ENCODE peak calls at places on chromosome 1, in five cellular contexts. U is IMR-90, S is heart left ventricle, E is A549, Y is K562. G is an unnamed sample.

GRCh38 chr1:109900489-109900888 is 10.2 kb upstream of the CSF1 start:
- DNase-seq in U (no peak), S (no peak), E (no peak), Y (no peak), G (no peak)

GRCh38 chr1:19341201-19342076 is 29.3 kb downstream of the SLC66A1 start:
- DNase-seq in U (peak), S (peak), E (peak), Y (peak), G (peak)

GRCh38 chr1:156464335-156464734 is 36.2 kb downstream of the MEF2D start:
- DNase-seq in U (peak), S (no peak), E (no peak), Y (no peak), G (no peak)

GRCh38 chr1:119781434-119782210 is 12.9 kb upstream of the HMGCS2 start:
- DNase-seq in U (no peak), S (no peak), E (no peak), Y (no peak), G (no peak)

GRCh38 chr1:240475832-240476231 is 136.1 kb downstream of the GREM2 start:
- DNase-seq in U (no peak), S (no peak), E (no peak), Y (no peak), G (no peak)

GRCh38 chr1:46394108-46394871 is at the start of gene FAAH:
- DNase-seq in U (no peak), S (peak), E (no peak), Y (no peak), G (no peak)

GRCh38 chr1:6864166-6864565 is 78.9 kb downstream of the CAMTA1 start:
- DNase-seq in U (no peak), S (no peak), E (no peak), Y (no peak), G (no peak)

GRCh38 chr1:12078938-12079861 is 16.1 kb downstream of the TNFRSF8 start:
- DNase-seq in U (peak), S (no peak), E (peak), Y (peak), G (peak)

GRCh38 chr1:161196521-161197451 is 2.1 kb downstream of the ADAMTS4 start:
- DNase-seq in U (peak), S (peak), E (no peak), Y (no peak), G (no peak)

GRCh38 chr1:16167331-16168143 is 11.7 kb upstream of the EPHA2 start:
- DNase-seq in U (no peak), S (no peak), E (no peak), Y (peak), G (peak)

GRCh38 chr1:1721201-1721600 is 3.0 kb downstream of the CDK11A start:
- DNase-seq in U (no peak), S (no peak), E (no peak), Y (no peak), G (no peak)

GRCh38 chr1:67489643-67490042 is 59.4 kb upstream of the SERBP1 start:
- DNase-seq in U (peak), S (no peak), E (no peak), Y (peak), G (peak)

DNA sequence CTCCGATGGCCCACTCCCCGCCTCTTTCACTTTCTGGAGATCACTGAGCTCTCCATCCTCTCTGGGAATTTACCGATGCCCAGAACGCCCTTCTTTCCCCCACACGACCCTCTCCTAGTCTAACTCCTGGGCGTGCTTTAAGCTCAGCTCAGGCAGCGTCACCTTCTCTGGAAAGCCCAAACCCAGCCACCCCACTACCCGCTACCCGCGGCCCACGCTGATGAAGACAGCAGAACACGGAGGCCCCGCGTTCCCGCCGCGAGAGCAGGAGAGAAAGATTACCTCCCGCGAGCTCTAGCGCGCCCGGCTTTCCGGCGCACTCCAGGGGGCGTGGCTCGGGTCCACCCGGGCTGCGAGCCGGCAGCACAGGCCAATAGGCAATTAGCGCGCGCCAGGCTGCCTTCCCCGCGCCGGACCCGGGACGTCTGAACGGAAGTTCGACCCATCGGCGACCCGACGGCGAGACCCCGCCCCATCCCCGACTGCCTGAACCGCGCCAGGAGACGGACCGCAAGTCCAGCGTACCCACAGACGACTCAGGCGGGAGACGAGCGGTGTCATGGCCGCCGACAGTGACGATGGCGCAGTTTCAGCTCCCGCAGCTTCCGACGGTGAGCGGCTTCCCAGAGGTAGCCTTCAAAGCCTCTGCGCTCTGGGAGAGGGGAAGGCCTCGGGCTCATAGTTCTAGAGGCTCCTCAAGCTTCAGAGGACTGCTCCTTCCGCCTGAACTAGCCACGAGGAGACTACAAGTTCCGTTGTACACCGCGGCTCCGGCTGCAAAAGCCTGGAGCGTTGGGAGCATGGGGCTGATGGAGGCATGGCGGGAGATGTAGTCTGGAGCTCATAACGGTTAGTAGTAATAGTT is at the start of the genes MUTYH and TOE1:
- DNase-seq in U (peak), S (peak), E (peak), Y (peak), G (peak)
- TF ChIP-seq POLR2A in U (peak), S (peak), E (peak), Y (peak), G (peak)

GRCh38 chr1:111814642-111815041 is 58.9 kb downstream of the DDX20 start:
- DNase-seq in U (no peak), S (no peak), E (no peak), Y (peak), G (no peak)

GRCh38 chr1:111811891-111812290 is 56.2 kb downstream of the DDX20 start:
- DNase-seq in U (no peak), S (no peak), E (no peak), Y (no peak), G (no peak)

GRCh38 chr1:111814305-111814628 is 58.6 kb downstream of the DDX20 start:
- DNase-seq in U (no peak), S (no peak), E (no peak), Y (no peak), G (no peak)

GRCh38 chr1:111813440-111814304 is 58.0 kb downstream of the DDX20 start:
- DNase-seq in U (no peak), S (no peak), E (no peak), Y (no peak), G (no peak)

GRCh38 chr1:111812306-111812705 is 56.6 kb downstream of the DDX20 start:
- DNase-seq in U (no peak), S (no peak), E (no peak), Y (no peak), G (no peak)
- TF ChIP-seq POLR2A in U (no peak), S (no peak), E (no peak), Y (no peak), G (no peak)

DNA sequence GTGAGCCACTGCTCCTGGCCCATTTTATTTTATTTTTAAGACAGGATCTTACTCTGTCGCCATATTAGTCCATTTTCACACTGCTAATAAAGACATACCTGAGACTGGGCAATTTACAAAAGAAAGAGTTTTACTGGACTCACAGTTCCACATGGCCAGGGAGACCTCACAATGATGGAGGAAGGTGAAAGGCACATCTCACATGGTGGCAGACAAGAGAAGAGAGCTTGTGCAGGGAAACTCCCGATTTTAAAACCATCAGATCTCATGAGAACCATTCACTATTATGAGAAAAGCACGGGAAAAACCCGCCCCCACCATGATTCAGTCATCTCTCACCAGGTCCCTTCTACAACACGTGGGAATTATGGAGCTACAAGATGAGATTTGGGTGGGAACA is 2.2 kb upstream of the BSDC1 start:
- DNase-seq in U (no peak), S (no peak), E (no peak), Y (no peak), G (no peak)
- TF ChIP-seq POLR2A in U (no peak), S (no peak), E (no peak), Y (no peak), G (no peak)

GRCh38 chr1:99849744-99850457 is at the start of gene AGL:
- DNase-seq in U (peak), S (peak), E (peak), Y (peak), G (peak)
- TF ChIP-seq POLR2A in U (no peak), S (peak), E (peak), Y (peak), G (peak)

DNA sequence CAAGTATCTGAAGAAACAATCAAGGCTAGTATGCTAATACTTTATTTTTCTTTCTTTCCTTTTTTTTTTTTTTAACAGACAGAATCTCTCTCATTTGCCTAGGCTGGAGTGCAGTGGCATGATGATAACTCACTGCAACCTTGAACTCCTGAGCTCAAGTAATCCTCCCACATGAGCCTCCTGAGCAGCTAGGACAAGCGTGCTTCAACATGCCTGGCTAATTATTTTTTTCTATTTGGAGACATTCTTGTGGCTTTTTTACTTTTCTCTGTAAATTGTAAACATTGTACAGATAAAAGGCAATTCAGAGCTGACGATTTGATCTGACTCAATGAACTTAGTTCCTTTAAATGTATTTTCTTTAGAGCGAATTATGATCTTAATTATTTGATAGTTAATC is 41.4 kb downstream of the CCDC18 start:
- DNase-seq in U (peak), S (no peak), E (no peak), Y (no peak), G (no peak)
- TF ChIP-seq POLR2A in U (no peak), S (no peak), E (no peak), Y (no peak), G (no peak)

DNA sequence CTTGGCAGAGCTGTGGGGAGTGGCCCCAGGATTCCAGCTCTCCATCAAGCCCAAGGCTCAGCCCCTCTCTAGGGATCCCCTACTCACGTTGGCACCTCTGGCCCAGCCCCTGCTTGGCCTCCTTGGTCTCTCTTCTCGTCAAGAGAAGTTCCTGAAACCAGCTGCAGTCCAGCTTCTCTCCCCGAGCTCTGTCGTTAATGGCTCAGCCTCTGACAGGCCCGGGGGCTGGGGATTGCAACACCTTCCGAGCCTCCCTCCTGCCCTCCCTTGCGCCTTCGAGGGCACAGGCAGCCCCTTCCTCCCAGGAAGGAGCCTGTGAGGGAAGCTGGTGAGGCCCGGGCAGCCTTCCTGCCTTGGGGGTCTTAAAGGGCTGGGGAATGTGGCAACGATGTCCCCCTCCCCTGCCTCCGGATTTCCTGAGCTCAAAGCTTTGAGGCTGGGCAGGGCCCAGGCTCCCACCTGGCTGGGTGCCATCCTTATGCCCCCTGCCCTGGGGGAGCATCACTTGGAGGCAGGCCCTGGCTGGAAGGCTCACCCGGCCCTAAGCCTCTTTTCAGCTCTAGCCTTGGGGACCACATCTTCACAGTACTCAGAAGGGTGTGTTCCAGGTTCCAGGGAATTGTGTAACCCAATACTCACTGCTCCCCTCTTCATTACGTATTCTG is at the start of gene CSF3R:
- DNase-seq in U (no peak), S (no peak), E (no peak), Y (no peak), G (no peak)
- TF ChIP-seq POLR2A in U (no peak), S (no peak), E (no peak), Y (no peak), G (no peak)

GRCh38 chr1:208245185-208245705 is 1.1 kb upstream of the PLXNA2 start:
- DNase-seq in U (peak), S (peak), E (peak), Y (peak), G (peak)
- TF ChIP-seq POLR2A in U (no peak), S (no peak), E (no peak), Y (no peak), G (no peak)